ENCODE peak calls at places on chromosomes 13 and 19, in nine cellular contexts. Y, C, L, K, A, H, I, V and W are unnamed samples.
A peak's percentile ranks its signal among the peaks of the same experiment; 100 is the strongest.

GRCh38 chr13:107586216-107586615 is 629.1 kb downstream of the LIG4 start:
- DNase-seq in L (no peak), V (no peak), I (no peak), H (no peak), K (no peak), A (no peak), Y (no peak), C (no peak), W (no peak)

GRCh38 chr19:2282062-2282861 is at the start of gene PEAK3:
- DNase-seq in H (no peak), K (peak; percentile 57), A (no peak), Y (no peak), L (peak; percentile 47), C (no peak), V (peak; percentile 93), I (no peak), W (no peak)

GRCh38 chr13:99178636-99179035 is 22.0 kb upstream of the UBAC2 start:
- DNase-seq in H (no peak), I (no peak), C (no peak), V (peak; percentile 71), Y (no peak), L (no peak), A (no peak), K (peak; percentile 79), W (no peak)

GRCh38 chr13:45356966-45357689 is 16.1 kb upstream of the TPT1 start:
- DNase-seq in V (no peak), A (no peak), L (no peak), C (no peak), K (peak; percentile 96), I (no peak), Y (no peak), H (no peak), W (no peak)

GRCh38 chr13:47672245-47672975 is 328.7 kb downstream of the SUCLA2 start:
- DNase-seq in C (no peak), L (no peak), K (no peak), A (no peak), I (no peak), Y (no peak), H (no peak), V (no peak), W (no peak)

GRCh38 chr13:61039302-61039701 is 376.3 kb downstream of the PCDH20 start:
- DNase-seq in L (no peak), C (no peak), I (no peak), A (no peak), K (no peak), Y (no peak), V (no peak), H (no peak), W (no peak)

GRCh38 chr19:6220385-6221191 is 59.2 kb downstream of the MLLT1 start:
- DNase-seq in H (no peak), I (no peak), V (peak; percentile 75), C (no peak), K (no peak), L (no peak), A (peak; percentile 85), Y (no peak), W (no peak)

GRCh38 chr19:8635422-8635821 is 5.0 kb downstream of the NFILZ start:
- DNase-seq in C (no peak), A (no peak), K (no peak), I (no peak), H (no peak), L (no peak), Y (no peak), V (no peak), W (no peak)

GRCh38 chr19:33796164-33797100 is at the start of gene KCTD15:
- DNase-seq in H (no peak), V (peak; percentile 72), C (no peak), I (no peak), Y (no peak), L (peak; percentile 89), K (no peak), A (peak; percentile 73), W (no peak)

GRCh38 chr13:94656766-94657165 is 55.1 kb downstream of the GPR180 start:
- DNase-seq in V (no peak), L (no peak), Y (peak; percentile 10), H (no peak), K (no peak), I (no peak), C (no peak), A (no peak), W (peak; percentile 6)

GRCh38 chr19:29622191-29623070 is 16.3 kb downstream of the POP4 start:
- DNase-seq in A (no peak), V (peak; percentile 44), K (no peak), Y (no peak), H (no peak), C (no peak), I (no peak), L (no peak), W (peak; percentile 6)

GRCh38 chr19:44856438-44857083 is 10.5 kb downstream of the NECTIN2 start:
- DNase-seq in C (no peak), V (no peak), H (no peak), L (no peak), A (no peak), I (no peak), K (peak; percentile 86), Y (no peak), W (no peak)

GRCh38 chr19:289651-290538 is 1.3 kb downstream of the PLPP2 start:
- DNase-seq in Y (peak; percentile 83), I (peak; percentile 15), A (no peak), H (peak; percentile 59), L (peak; percentile 25), C (no peak), V (peak; percentile 49), K (no peak), W (peak; percentile 64)

GRCh38 chr19:36377541-36378178 is 1.3 kb downstream of the ZFP14 start:
- DNase-seq in Y (no peak), C (no peak), K (no peak), V (no peak), A (no peak), I (no peak), H (no peak), L (no peak), W (no peak)

GRCh38 chr19:23160766-23161165 is 43.9 kb downstream of the ZNF730 start:
- DNase-seq in A (no peak), H (no peak), V (no peak), C (no peak), L (no peak), I (no peak), K (no peak), Y (no peak), W (no peak)

GRCh38 chr13:98521461-98521860 is 55.4 kb downstream of the STK24 start:
- DNase-seq in A (no peak), K (no peak), V (no peak), H (no peak), Y (no peak), C (no peak), I (no peak), L (no peak), W (no peak)

GRCh38 chr19:2235396-2236284 is 489 bp downstream of the PLEKHJ1 start:
- DNase-seq in V (no peak), H (peak; percentile 27), L (peak; percentile 53), C (no peak), A (no peak), K (no peak), I (no peak), Y (no peak), W (no peak)

GRCh38 chr13:74046461-74046860 is 87.7 kb downstream of the KLF12 start:
- DNase-seq in Y (no peak), V (no peak), A (no peak), L (no peak), K (no peak), H (no peak), C (no peak), I (no peak), W (no peak)

GRCh38 chr13:90519157-90519556 is 828.3 kb upstream of the MIR17HG start:
- DNase-seq in K (no peak), L (no peak), I (no peak), H (no peak), C (no peak), V (peak; percentile 36), A (no peak), Y (no peak), W (no peak)

GRCh38 chr13:75771818-75772217 is 135.7 kb downstream of the LMO7 start:
- DNase-seq in Y (peak; percentile 27), C (no peak), A (no peak), H (no peak), V (no peak), I (no peak), K (no peak), L (no peak), W (no peak)

GRCh38 chr19:5646703-5647102 is 23.8 kb downstream of the SAFB start:
- DNase-seq in I (no peak), A (no peak), K (no peak), Y (no peak), V (no peak), C (no peak), L (no peak), H (no peak), W (no peak)

GRCh38 chr19:57103573-57104277 is 16.1 kb upstream of the USP29 start:
- DNase-seq in Y (peak; percentile 28), K (no peak), C (peak; percentile 10), I (peak; percentile 41), V (no peak), H (peak; percentile 6), L (peak; percentile 84), A (peak; percentile 55), W (peak; percentile 70)

GRCh38 chr13:110517505-110518149 is 43.9 kb downstream of the RAB20 start:
- DNase-seq in H (no peak), V (no peak), A (no peak), I (no peak), C (no peak), L (no peak), K (no peak), Y (no peak), W (no peak)

GRCh38 chr13:96984061-96984508 is 10.2 kb downstream of the OXGR1 start:
- DNase-seq in A (no peak), Y (no peak), K (no peak), L (no peak), I (no peak), C (no peak), H (no peak), V (no peak), W (no peak)

GRCh38 chr13:21934309-21934708 is 263.4 kb downstream of the FGF9 start:
- DNase-seq in C (no peak), Y (no peak), H (peak; percentile 72), K (no peak), L (no peak), I (no peak), V (no peak), A (no peak), W (no peak)

GRCh38 chr19:4374451-4375163 is 25.7 kb downstream of the SH3GL1 start:
- DNase-seq in V (peak; percentile 87), A (peak; percentile 67), K (peak; percentile 55), L (no peak), C (no peak), Y (peak; percentile 52), I (no peak), H (no peak), W (peak; percentile 66)